ENCODE peak calls at places on chromosomes 11 and 22, in four cellular contexts. F is mammary epithelial cell, U is psoas muscle, C is HCT116. X is an unnamed sample.

GRCh38 chr11:97938789-97939188 is 1082.0 kb upstream of the CNTN5 start:
- DNase-seq in F (no peak), U (no peak), C (no peak), X (no peak)

GRCh38 chr22:48135641-48136040 is 1373.2 kb downstream of the TBC1D22A start:
- DNase-seq in F (no peak), U (no peak), C (no peak), X (peak)

GRCh38 chr11:87063982-87064381 is 26.2 kb downstream of the TMEM135 start:
- DNase-seq in F (peak), U (no peak), C (no peak), X (no peak)

GRCh38 chr11:43736502-43737193 is 56.1 kb downstream of the HSD17B12 start:
- DNase-seq in F (peak), U (no peak), C (no peak), X (no peak)

GRCh38 chr11:115676206-115676605 is 172.0 kb upstream of the CADM1 start:
- DNase-seq in F (no peak), U (no peak), C (no peak), X (no peak)

GRCh38 chr11:10659339-10660216 is 34.0 kb downstream of the IRAG1 start:
- DNase-seq in F (peak), U (peak), C (peak), X (no peak)

GRCh38 chr22:33018232-33018864 is 39.8 kb downstream of the SYN3 start:
- DNase-seq in F (no peak), U (peak), C (peak), X (peak)

GRCh38 chr11:75428301-75428724 is 4.7 kb downstream of the KLHL35 start:
- DNase-seq in F (no peak), U (peak), C (no peak), X (peak)

GRCh38 chr11:59865031-59865430 is 1.3 kb downstream of the TCN1 start:
- DNase-seq in F (peak), U (no peak), C (peak), X (no peak)

GRCh38 chr22:48897959-48898358 is 929.7 kb downstream of the BRD1 start:
- DNase-seq in F (no peak), U (no peak), C (no peak), X (peak)

GRCh38 chr22:49184736-49185135 is 642.9 kb downstream of the BRD1 start:
- DNase-seq in F (no peak), U (peak), C (no peak), X (no peak)

GRCh38 chr22:26174280-26174679 is 5.0 kb downstream of the SEZ6L start:
- DNase-seq in F (no peak), U (no peak), C (no peak), X (no peak)

GRCh38 chr11:73198677-73199076 is 19.4 kb upstream of the P2RY2 start:
- DNase-seq in F (no peak), U (no peak), C (peak), X (no peak)

GRCh38 chr11:33387586-33387985 is 130.4 kb downstream of the HIPK3 start:
- DNase-seq in F (no peak), U (no peak), C (no peak), X (no peak)

GRCh38 chr22:17230239-17230638 is 11.0 kb upstream of the ADA2 start:
- DNase-seq in F (peak), U (no peak), C (no peak), X (no peak)

GRCh38 chr22:44685384-44686056 is 16.5 kb upstream of the PRR5 start:
- DNase-seq in F (peak), U (no peak), C (peak), X (no peak)

GRCh38 chr11:70811915-70812314 is 413.6 kb downstream of the CTTN start:
- DNase-seq in F (no peak), U (no peak), C (no peak), X (no peak)

GRCh38 chr11:78188012-78188808 is at the start of gene KCTD21:
- DNase-seq in F (peak), U (peak), C (peak), X (peak)

GRCh38 chr11:121452609-121453150 is at the start of gene SORL1-AS1:
- DNase-seq in F (peak), U (no peak), C (no peak), X (no peak)

GRCh38 chr11:113986351-113987140 is 11.6 kb downstream of the HTR3A start:
- DNase-seq in F (no peak), U (no peak), C (no peak), X (no peak)

GRCh38 chr22:19648419-19648929 is 65.8 kb upstream of the SEPTIN5 start:
- DNase-seq in F (no peak), U (no peak), C (peak), X (no peak)

GRCh38 chr22:48047722-48048500 is 1285.5 kb downstream of the TBC1D22A start:
- DNase-seq in F (no peak), U (no peak), C (no peak), X (peak)

GRCh38 chr11:67662142-67662805 is 11.7 kb upstream of the ACY3 start:
- DNase-seq in F (no peak), U (no peak), C (no peak), X (no peak)

GRCh38 chr11:133896642-133897330 is 51.5 kb upstream of the SPATA19 start:
- DNase-seq in F (no peak), U (no peak), C (no peak), X (no peak)

GRCh38 chr11:56783448-56784041 is 35.0 kb upstream of the OR9G4 start:
- DNase-seq in F (peak), U (no peak), C (peak), X (no peak)

GRCh38 chr11:47983464-47984397 is 3.4 kb downstream of the PTPRJ start:
- DNase-seq in F (no peak), U (no peak), C (no peak), X (no peak)

GRCh38 chr11:130613396-130613795 is 165.0 kb downstream of the ADAMTS15 start:
- DNase-seq in F (no peak), U (no peak), C (no peak), X (no peak)

GRCh38 chr11:45025716-45026492 is 75.2 kb upstream of the TP53I11 start:
- DNase-seq in F (no peak), U (peak), C (no peak), X (peak)

GRCh38 chr11:121035823-121036222 is 11.9 kb downstream of the TBCEL start:
- DNase-seq in F (no peak), U (no peak), C (no peak), X (no peak)

DNA sequence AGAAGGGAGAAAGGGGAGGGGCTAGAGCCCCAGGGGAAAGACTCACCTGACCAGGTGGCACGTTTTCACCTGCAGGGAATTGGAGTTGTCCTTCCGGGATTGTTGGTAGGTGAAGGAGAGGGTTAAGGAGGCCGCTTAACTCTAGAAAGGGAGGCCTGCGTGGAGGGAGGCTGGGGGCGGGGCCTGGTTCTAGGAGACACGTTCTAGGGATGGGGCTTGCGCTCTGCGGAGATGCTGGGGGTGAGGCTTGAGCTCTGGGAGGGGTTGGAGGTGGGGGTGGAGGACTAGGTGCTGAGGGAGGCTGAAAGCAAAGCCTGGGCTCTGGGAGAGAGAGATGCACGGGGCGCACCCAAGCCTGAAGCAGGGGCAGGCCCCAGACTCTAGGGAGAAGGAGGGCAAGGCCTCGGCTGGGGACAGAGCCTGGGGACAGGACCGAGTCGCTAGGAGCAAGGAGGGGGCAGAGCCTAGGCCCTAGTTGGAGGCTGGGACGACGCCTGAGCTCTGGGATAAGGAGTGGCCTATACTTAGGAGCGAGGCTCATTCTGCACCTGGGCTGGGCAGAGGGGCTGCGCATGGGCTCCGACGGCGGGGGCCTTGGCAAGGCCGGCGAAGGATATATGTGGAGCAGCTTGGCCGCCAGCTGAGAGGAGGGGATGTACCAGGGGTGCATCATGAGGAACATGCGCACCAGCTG is 2.4 kb downstream of the RASGRP2 start:
- DNase-seq in F (no peak), U (no peak), C (no peak), X (no peak)
- H3K4me3 ChIP-seq in F (no peak), U (peak), C (no peak), X (peak)

DNA sequence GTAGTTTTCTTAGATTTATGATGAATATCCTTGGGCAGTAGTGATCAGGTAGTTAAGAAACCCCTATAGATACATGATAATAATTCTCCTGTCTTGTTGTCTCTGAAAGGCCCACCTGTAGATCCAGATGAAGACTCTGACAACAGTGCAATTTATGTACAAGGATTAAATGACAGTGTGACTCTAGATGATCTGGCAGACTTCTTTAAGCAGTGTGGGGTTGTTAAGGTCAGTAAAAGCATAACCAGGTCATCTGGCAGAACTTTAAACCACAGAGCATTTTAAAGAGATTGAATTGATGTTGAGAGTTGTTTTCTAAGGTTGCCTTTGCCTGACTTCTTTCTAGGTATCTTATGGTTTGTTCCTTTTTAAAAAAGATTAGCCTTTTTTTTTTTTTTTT is 14.1 kb upstream of the GAS2L1 start:
- DNase-seq in F (no peak), U (no peak), C (no peak), X (no peak)
- H3K27ac ChIP-seq in F (no peak), U (peak), C (no peak), X (no peak)

DNA sequence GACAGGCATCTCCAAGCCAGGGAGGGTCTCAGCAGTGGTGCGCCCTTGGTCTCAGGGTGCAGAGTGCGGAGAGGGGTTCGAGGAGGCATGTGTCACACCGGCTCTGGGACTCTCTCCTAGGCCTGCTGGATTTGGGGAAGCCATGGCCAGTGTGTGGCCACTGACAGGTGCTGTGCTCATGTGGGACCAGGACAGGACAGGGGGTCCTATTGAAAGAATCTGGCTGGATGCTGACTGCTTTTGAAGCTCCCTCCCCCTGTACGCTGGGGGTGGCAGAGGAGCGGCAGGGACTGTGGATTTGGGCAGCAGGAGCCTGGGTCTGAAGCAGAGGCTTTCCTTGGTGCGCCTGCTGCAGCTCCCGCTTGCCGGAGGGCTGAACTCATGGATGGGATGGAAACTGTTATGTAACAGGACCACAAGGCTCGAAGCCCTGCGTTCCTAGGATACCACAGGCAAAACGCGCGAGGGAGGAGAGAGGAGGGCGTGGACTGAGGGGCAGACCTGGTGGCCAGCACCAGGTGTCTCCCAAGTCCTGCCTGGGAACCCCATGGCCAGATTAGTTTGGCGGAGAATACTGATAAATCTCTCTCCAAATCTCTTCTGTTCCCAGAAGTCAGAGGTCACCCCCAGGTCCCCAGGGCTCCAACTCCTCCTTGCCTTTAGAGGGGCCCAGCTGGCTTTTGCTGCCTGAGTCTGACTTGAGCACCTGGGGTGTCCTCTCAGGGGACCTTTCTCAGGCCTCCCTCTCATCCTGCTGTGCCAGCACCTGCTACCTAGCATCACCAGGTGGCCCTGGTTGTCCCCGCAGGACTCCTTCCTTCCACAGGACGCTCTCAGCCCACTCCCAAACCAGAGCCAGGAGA is 13.8 kb upstream of the TEF start:
- DNase-seq in F (peak), U (no peak), C (no peak), X (peak)
- H3K4me3 ChIP-seq in F (no peak), U (peak), C (no peak), X (peak)

DNA sequence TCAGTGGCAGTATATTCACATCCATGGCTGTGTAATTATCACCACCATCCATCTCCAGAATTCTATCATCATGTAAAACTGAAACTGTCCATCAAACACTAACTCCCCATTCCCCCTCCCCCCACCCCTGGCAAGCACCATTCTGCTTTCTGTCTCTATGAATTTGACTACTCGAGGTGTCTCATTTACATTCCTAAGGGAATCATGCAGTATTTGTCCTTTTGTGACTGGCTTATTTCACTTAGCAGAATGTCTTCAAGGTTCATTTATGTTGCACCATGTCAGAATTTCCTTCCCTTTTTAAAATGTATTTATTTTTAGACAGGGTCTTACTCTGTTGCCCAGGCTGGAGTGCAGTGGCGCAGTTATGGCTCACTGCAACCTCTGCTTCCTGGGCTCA is 20.3 kb downstream of the DERL3 start:
- DNase-seq in F (no peak), U (no peak), C (no peak), X (no peak)
- H3K27ac ChIP-seq in F (no peak), U (no peak), C (no peak), X (no peak)

DNA sequence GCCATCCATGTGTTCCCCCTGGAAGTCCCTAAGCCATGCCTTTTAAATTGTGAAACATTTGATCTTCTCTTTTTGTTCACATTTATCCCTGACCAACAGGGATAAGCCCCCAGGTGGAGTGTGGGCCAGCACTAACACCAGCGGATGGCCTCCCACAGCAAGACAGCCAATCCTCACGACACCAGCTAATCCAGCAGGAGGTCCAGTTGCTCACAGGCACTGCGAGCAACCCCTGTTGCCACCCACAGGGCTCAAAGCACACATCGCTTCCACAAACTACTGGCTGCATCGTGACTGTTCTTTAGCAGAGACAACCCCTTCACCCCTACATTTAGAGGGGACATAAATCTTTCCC is 2.0 kb downstream of the PCSK7 start:
- DNase-seq in F (no peak), U (no peak), C (no peak), X (no peak)
- H3K4me3 ChIP-seq in F (no peak), U (no peak), C (no peak), X (no peak)